ENCODE peak calls at places on chromosomes 12 and 14, in eight cellular contexts. G is cardiac muscle cell; N is CD8-positive, alpha-beta T cell; M is amniotic epithelial cell; O is RCC 7860; A is COR-L47; P is activated CD4-positive, CD25-positive, alpha-beta regulatory T cell; K is activated naive CD8-positive, alpha-beta T cell treated with anti-CD3 and anti-CD28 coated beads, Interleukin-2, amount 50 U/mL, for 24 hours. L is an unnamed sample.

GRCh38 chr14:105485720-105486332 is 860 bp upstream of the CRIP1 start:
- DNase-seq in G (peak), N (peak), M (peak), O (no peak), A (no peak), P (no peak), K (peak), L (no peak)

GRCh38 chr12:38411426-38411825 is 94.9 kb downstream of the ALG10B start:
- DNase-seq in G (no peak), N (no peak), M (no peak), O (no peak), A (no peak), P (no peak), K (no peak), L (no peak)

GRCh38 chr12:116202433-116202832 is 75.1 kb downstream of the MED13L start:
- DNase-seq in G (no peak), N (no peak), M (peak), O (no peak), A (no peak), P (no peak), K (no peak), L (peak)

GRCh38 chr12:93156091-93156490 is 221.6 kb upstream of the NUDT4 start:
- DNase-seq in G (no peak), N (no peak), M (no peak), O (no peak), A (peak), P (no peak), K (no peak), L (no peak)

GRCh38 chr12:20602671-20603402 is 92.3 kb upstream of the SLCO1C1 start:
- DNase-seq in G (peak), N (no peak), M (peak), O (peak), A (no peak), P (no peak), K (no peak), L (peak)

GRCh38 chr14:99572173-99572999 is 31.6 kb downstream of the CCDC85C start:
- DNase-seq in G (no peak), N (no peak), M (no peak), O (no peak), A (peak), P (no peak), K (no peak), L (no peak)

GRCh38 chr14:74510955-74511354 is 17.4 kb downstream of the ISCA2 start:
- DNase-seq in G (no peak), N (no peak), M (peak), O (no peak), A (no peak), P (no peak), K (no peak), L (peak)

GRCh38 chr14:61573748-61574513 is 121.4 kb upstream of the HIF1A start:
- DNase-seq in G (peak), N (no peak), M (peak), O (peak), A (no peak), P (no peak), K (no peak), L (no peak)

GRCh38 chr14:37566811-37567371 is 28.2 kb downstream of the FOXA1 start:
- DNase-seq in G (peak), N (no peak), M (peak), O (no peak), A (no peak), P (no peak), K (no peak), L (no peak)

GRCh38 chr12:113414519-113415038 is 7.6 kb upstream of the SDSL start:
- DNase-seq in G (no peak), N (no peak), M (no peak), O (no peak), A (no peak), P (no peak), K (no peak), L (no peak)

GRCh38 chr12:42023733-42024494 is 120.8 kb downstream of the GXYLT1 start:
- DNase-seq in G (peak), N (peak), M (peak), O (peak), A (peak), P (peak), K (peak), L (peak)

GRCh38 chr14:71451501-71451900 is 480.7 kb upstream of the RGS6 start:
- DNase-seq in G (no peak), N (no peak), M (no peak), O (no peak), A (no peak), P (no peak), K (no peak), L (no peak)

GRCh38 chr14:100665518-100666032 is 61.1 kb upstream of the DLK1 start:
- DNase-seq in G (no peak), N (no peak), M (no peak), O (peak), A (no peak), P (no peak), K (no peak), L (no peak)

GRCh38 chr12:26918321-26919215 is 19.2 kb downstream of the INTS13 start:
- DNase-seq in G (peak), N (no peak), M (peak), O (no peak), A (no peak), P (no peak), K (no peak), L (no peak)

GRCh38 chr12:57511161-57511560 is 9.2 kb downstream of the DDIT3 start:
- DNase-seq in G (no peak), N (no peak), M (no peak), O (no peak), A (no peak), P (no peak), K (no peak), L (no peak)

GRCh38 chr12:53222170-53223005 is 9.6 kb downstream of the RARG start:
- DNase-seq in G (no peak), N (no peak), M (no peak), O (no peak), A (no peak), P (no peak), K (no peak), L (no peak)

GRCh38 chr12:32944195-32944594 is 47.6 kb upstream of the PKP2 start:
- DNase-seq in G (no peak), N (no peak), M (no peak), O (no peak), A (no peak), P (no peak), K (no peak), L (no peak)

GRCh38 chr12:116172224-116172849 is 105.2 kb downstream of the MED13L start:
- DNase-seq in G (no peak), N (no peak), M (no peak), O (peak), A (no peak), P (no peak), K (peak), L (no peak)

GRCh38 chr14:53236708-53237107 is 83.6 kb upstream of the DDHD1 start:
- DNase-seq in G (no peak), N (no peak), M (no peak), O (no peak), A (no peak), P (no peak), K (no peak), L (no peak)

GRCh38 chr12:12642916-12643315 is 31.2 kb downstream of the CREBL2 start:
- DNase-seq in G (no peak), N (no peak), M (no peak), O (no peak), A (no peak), P (no peak), K (no peak), L (no peak)

GRCh38 chr12:132402831-132403416 is 73.5 kb upstream of the GALNT9 start:
- DNase-seq in G (no peak), N (no peak), M (no peak), O (no peak), A (no peak), P (no peak), K (no peak), L (no peak)

GRCh38 chr14:89551955-89552354 is 134.9 kb upstream of the FOXN3 start:
- DNase-seq in G (no peak), N (no peak), M (no peak), O (no peak), A (no peak), P (no peak), K (no peak), L (no peak)

GRCh38 chr14:53055003-53055402 is 98.1 kb downstream of the DDHD1 start:
- DNase-seq in G (peak), N (no peak), M (peak), O (peak), A (peak), P (no peak), K (no peak), L (peak)

GRCh38 chr14:79077096-79077495 is 906.9 kb downstream of the NRXN3 start:
- DNase-seq in G (no peak), N (no peak), M (no peak), O (no peak), A (peak), P (no peak), K (no peak), L (no peak)